ENCODE peak calls at places on chromosomes 12 and 14, in seven cellular contexts. One of them, this sample, is unnamed.

GRCh38 chr12:11615481-11615880 is 34.0 kb upstream of the ETV6 start:
- DNase-seq in GM13977: no peak
- DNase-seq in activated CD4-positive, alpha-beta T cell treated with anti-CD3 and anti-CD28 coated beads, Interleukin-2, amount 10 ng/mL, durations not matched to agents 24 days and 14 days: no peak
- DNase-seq in stimulated activated CD4-positive, alpha-beta T cell treated with anti-CD3 and anti-CD28 coated beads, Interleukin-2, amount 100 ng/mL, for 48 hours: no peak
- DNase-seq in endothelial cell: no peak
- DNase-seq in NCI-H1092: no peak
- DNase-seq in MV-4-11: no peak
- DNase-seq in this sample: no peak

GRCh38 chr14:42994001-42994736 is 1387.5 kb downstream of the LRFN5 start:
- DNase-seq in GM13977: no peak
- DNase-seq in activated CD4-positive, alpha-beta T cell treated with anti-CD3 and anti-CD28 coated beads, Interleukin-2, amount 10 ng/mL, durations not matched to agents 24 days and 14 days: no peak
- DNase-seq in stimulated activated CD4-positive, alpha-beta T cell treated with anti-CD3 and anti-CD28 coated beads, Interleukin-2, amount 100 ng/mL, for 48 hours: no peak
- DNase-seq in endothelial cell: no peak
- DNase-seq in NCI-H1092: no peak
- DNase-seq in MV-4-11: peak; percentile 1
- DNase-seq in this sample: peak; percentile 66

GRCh38 chr12:62885242-62885641 is 49.7 kb downstream of the PPM1H start:
- DNase-seq in GM13977: no peak
- DNase-seq in activated CD4-positive, alpha-beta T cell treated with anti-CD3 and anti-CD28 coated beads, Interleukin-2, amount 10 ng/mL, durations not matched to agents 24 days and 14 days: no peak
- DNase-seq in stimulated activated CD4-positive, alpha-beta T cell treated with anti-CD3 and anti-CD28 coated beads, Interleukin-2, amount 100 ng/mL, for 48 hours: no peak
- DNase-seq in endothelial cell: no peak
- DNase-seq in NCI-H1092: no peak
- DNase-seq in MV-4-11: no peak
- DNase-seq in this sample: no peak

GRCh38 chr12:69397978-69398377 is 38.4 kb downstream of the YEATS4 start:
- DNase-seq in GM13977: no peak
- DNase-seq in activated CD4-positive, alpha-beta T cell treated with anti-CD3 and anti-CD28 coated beads, Interleukin-2, amount 10 ng/mL, durations not matched to agents 24 days and 14 days: no peak
- DNase-seq in stimulated activated CD4-positive, alpha-beta T cell treated with anti-CD3 and anti-CD28 coated beads, Interleukin-2, amount 100 ng/mL, for 48 hours: no peak
- DNase-seq in endothelial cell: no peak
- DNase-seq in NCI-H1092: no peak
- DNase-seq in MV-4-11: no peak
- DNase-seq in this sample: no peak

GRCh38 chr14:25953532-25954144 is 644.2 kb downstream of the NOVA1 start:
- DNase-seq in GM13977: no peak
- DNase-seq in activated CD4-positive, alpha-beta T cell treated with anti-CD3 and anti-CD28 coated beads, Interleukin-2, amount 10 ng/mL, durations not matched to agents 24 days and 14 days: no peak
- DNase-seq in stimulated activated CD4-positive, alpha-beta T cell treated with anti-CD3 and anti-CD28 coated beads, Interleukin-2, amount 100 ng/mL, for 48 hours: no peak
- DNase-seq in endothelial cell: no peak
- DNase-seq in NCI-H1092: no peak
- DNase-seq in MV-4-11: no peak
- DNase-seq in this sample: no peak

GRCh38 chr14:49977126-49977841 is 84.4 kb downstream of the ARF6 start:
- DNase-seq in GM13977: peak; percentile 58
- DNase-seq in activated CD4-positive, alpha-beta T cell treated with anti-CD3 and anti-CD28 coated beads, Interleukin-2, amount 10 ng/mL, durations not matched to agents 24 days and 14 days: peak; percentile 81
- DNase-seq in stimulated activated CD4-positive, alpha-beta T cell treated with anti-CD3 and anti-CD28 coated beads, Interleukin-2, amount 100 ng/mL, for 48 hours: peak; percentile 44
- DNase-seq in endothelial cell: no peak
- DNase-seq in NCI-H1092: no peak
- DNase-seq in MV-4-11: peak; percentile 73
- DNase-seq in this sample: no peak

GRCh38 chr12:98856897-98857540 is 211.9 kb downstream of the APAF1 start:
- DNase-seq in GM13977: no peak
- DNase-seq in activated CD4-positive, alpha-beta T cell treated with anti-CD3 and anti-CD28 coated beads, Interleukin-2, amount 10 ng/mL, durations not matched to agents 24 days and 14 days: no peak
- DNase-seq in stimulated activated CD4-positive, alpha-beta T cell treated with anti-CD3 and anti-CD28 coated beads, Interleukin-2, amount 100 ng/mL, for 48 hours: no peak
- DNase-seq in endothelial cell: no peak
- DNase-seq in NCI-H1092: no peak
- DNase-seq in MV-4-11: no peak
- DNase-seq in this sample: no peak

GRCh38 chr12:110582286-110583136 is 607 bp downstream of the PPTC7 start:
- DNase-seq in GM13977: peak; percentile 56
- DNase-seq in activated CD4-positive, alpha-beta T cell treated with anti-CD3 and anti-CD28 coated beads, Interleukin-2, amount 10 ng/mL, durations not matched to agents 24 days and 14 days: peak; percentile 94
- DNase-seq in stimulated activated CD4-positive, alpha-beta T cell treated with anti-CD3 and anti-CD28 coated beads, Interleukin-2, amount 100 ng/mL, for 48 hours: peak; percentile 61
- DNase-seq in endothelial cell: peak; percentile 55
- DNase-seq in NCI-H1092: no peak
- DNase-seq in MV-4-11: peak; percentile 36
- DNase-seq in this sample: no peak

GRCh38 chr14:75335588-75335987 is 57.0 kb downstream of the FOS start:
- DNase-seq in GM13977: no peak
- DNase-seq in activated CD4-positive, alpha-beta T cell treated with anti-CD3 and anti-CD28 coated beads, Interleukin-2, amount 10 ng/mL, durations not matched to agents 24 days and 14 days: no peak
- DNase-seq in stimulated activated CD4-positive, alpha-beta T cell treated with anti-CD3 and anti-CD28 coated beads, Interleukin-2, amount 100 ng/mL, for 48 hours: no peak
- DNase-seq in endothelial cell: no peak
- DNase-seq in NCI-H1092: peak; percentile 35
- DNase-seq in MV-4-11: no peak
- DNase-seq in this sample: no peak

GRCh38 chr12:59453461-59453860 is 142.4 kb upstream of the SLC16A7 start:
- DNase-seq in GM13977: no peak
- DNase-seq in activated CD4-positive, alpha-beta T cell treated with anti-CD3 and anti-CD28 coated beads, Interleukin-2, amount 10 ng/mL, durations not matched to agents 24 days and 14 days: no peak
- DNase-seq in stimulated activated CD4-positive, alpha-beta T cell treated with anti-CD3 and anti-CD28 coated beads, Interleukin-2, amount 100 ng/mL, for 48 hours: no peak
- DNase-seq in endothelial cell: no peak
- DNase-seq in NCI-H1092: no peak
- DNase-seq in MV-4-11: no peak
- DNase-seq in this sample: no peak

GRCh38 chr14:54420478-54421116 is 20.6 kb downstream of the CNIH1 start:
- DNase-seq in GM13977: no peak
- DNase-seq in activated CD4-positive, alpha-beta T cell treated with anti-CD3 and anti-CD28 coated beads, Interleukin-2, amount 10 ng/mL, durations not matched to agents 24 days and 14 days: no peak
- DNase-seq in stimulated activated CD4-positive, alpha-beta T cell treated with anti-CD3 and anti-CD28 coated beads, Interleukin-2, amount 100 ng/mL, for 48 hours: no peak
- DNase-seq in endothelial cell: peak; percentile 55
- DNase-seq in NCI-H1092: no peak
- DNase-seq in MV-4-11: peak; percentile 76
- DNase-seq in this sample: peak; percentile 76

GRCh38 chr12:28966049-28966778 is 182.9 kb upstream of the FAR2 start:
- DNase-seq in GM13977: no peak
- DNase-seq in activated CD4-positive, alpha-beta T cell treated with anti-CD3 and anti-CD28 coated beads, Interleukin-2, amount 10 ng/mL, durations not matched to agents 24 days and 14 days: no peak
- DNase-seq in stimulated activated CD4-positive, alpha-beta T cell treated with anti-CD3 and anti-CD28 coated beads, Interleukin-2, amount 100 ng/mL, for 48 hours: no peak
- DNase-seq in endothelial cell: no peak
- DNase-seq in NCI-H1092: peak; percentile 1
- DNase-seq in MV-4-11: no peak
- DNase-seq in this sample: no peak

GRCh38 chr12:69239922-69240624 is 704 bp downstream of the CPSF6 start:
- DNase-seq in GM13977: peak; percentile 46
- DNase-seq in activated CD4-positive, alpha-beta T cell treated with anti-CD3 and anti-CD28 coated beads, Interleukin-2, amount 10 ng/mL, durations not matched to agents 24 days and 14 days: peak; percentile 86
- DNase-seq in stimulated activated CD4-positive, alpha-beta T cell treated with anti-CD3 and anti-CD28 coated beads, Interleukin-2, amount 100 ng/mL, for 48 hours: peak; percentile 28
- DNase-seq in endothelial cell: peak; percentile 69
- DNase-seq in NCI-H1092: no peak
- DNase-seq in MV-4-11: no peak
- DNase-seq in this sample: no peak

GRCh38 chr12:65878540-65878939 is 54.3 kb downstream of the HMGA2 start:
- DNase-seq in GM13977: no peak
- DNase-seq in activated CD4-positive, alpha-beta T cell treated with anti-CD3 and anti-CD28 coated beads, Interleukin-2, amount 10 ng/mL, durations not matched to agents 24 days and 14 days: no peak
- DNase-seq in stimulated activated CD4-positive, alpha-beta T cell treated with anti-CD3 and anti-CD28 coated beads, Interleukin-2, amount 100 ng/mL, for 48 hours: no peak
- DNase-seq in endothelial cell: no peak
- DNase-seq in NCI-H1092: no peak
- DNase-seq in MV-4-11: no peak
- DNase-seq in this sample: no peak

GRCh38 chr12:23084236-23084995 is 459.4 kb downstream of the ETNK1 start:
- DNase-seq in GM13977: no peak
- DNase-seq in activated CD4-positive, alpha-beta T cell treated with anti-CD3 and anti-CD28 coated beads, Interleukin-2, amount 10 ng/mL, durations not matched to agents 24 days and 14 days: no peak
- DNase-seq in stimulated activated CD4-positive, alpha-beta T cell treated with anti-CD3 and anti-CD28 coated beads, Interleukin-2, amount 100 ng/mL, for 48 hours: no peak
- DNase-seq in endothelial cell: no peak
- DNase-seq in NCI-H1092: peak; percentile 70
- DNase-seq in MV-4-11: no peak
- DNase-seq in this sample: no peak

GRCh38 chr12:57842342-57843294 is 3.9 kb downstream of the CTDSP2 start:
- DNase-seq in GM13977: no peak
- DNase-seq in activated CD4-positive, alpha-beta T cell treated with anti-CD3 and anti-CD28 coated beads, Interleukin-2, amount 10 ng/mL, durations not matched to agents 24 days and 14 days: peak; percentile 78
- DNase-seq in stimulated activated CD4-positive, alpha-beta T cell treated with anti-CD3 and anti-CD28 coated beads, Interleukin-2, amount 100 ng/mL, for 48 hours: no peak
- DNase-seq in endothelial cell: no peak
- DNase-seq in NCI-H1092: no peak
- DNase-seq in MV-4-11: no peak
- DNase-seq in this sample: no peak

GRCh38 chr12:119780786-119781434 is 96.2 kb downstream of the CIT start:
- DNase-seq in GM13977: no peak
- DNase-seq in activated CD4-positive, alpha-beta T cell treated with anti-CD3 and anti-CD28 coated beads, Interleukin-2, amount 10 ng/mL, durations not matched to agents 24 days and 14 days: no peak
- DNase-seq in stimulated activated CD4-positive, alpha-beta T cell treated with anti-CD3 and anti-CD28 coated beads, Interleukin-2, amount 100 ng/mL, for 48 hours: no peak
- DNase-seq in endothelial cell: peak; percentile 45
- DNase-seq in NCI-H1092: no peak
- DNase-seq in MV-4-11: no peak
- DNase-seq in this sample: peak; percentile 52

GRCh38 chr12:12331896-12332295 is 18.1 kb downstream of the MANSC1 start:
- DNase-seq in GM13977: no peak
- DNase-seq in activated CD4-positive, alpha-beta T cell treated with anti-CD3 and anti-CD28 coated beads, Interleukin-2, amount 10 ng/mL, durations not matched to agents 24 days and 14 days: no peak
- DNase-seq in stimulated activated CD4-positive, alpha-beta T cell treated with anti-CD3 and anti-CD28 coated beads, Interleukin-2, amount 100 ng/mL, for 48 hours: no peak
- DNase-seq in endothelial cell: no peak
- DNase-seq in NCI-H1092: no peak
- DNase-seq in MV-4-11: no peak
- DNase-seq in this sample: no peak

GRCh38 chr14:59919582-59920377 is at the start of gene LRRC9:
- DNase-seq in GM13977: no peak
- DNase-seq in activated CD4-positive, alpha-beta T cell treated with anti-CD3 and anti-CD28 coated beads, Interleukin-2, amount 10 ng/mL, durations not matched to agents 24 days and 14 days: no peak
- DNase-seq in stimulated activated CD4-positive, alpha-beta T cell treated with anti-CD3 and anti-CD28 coated beads, Interleukin-2, amount 100 ng/mL, for 48 hours: no peak
- DNase-seq in endothelial cell: peak; percentile 84
- DNase-seq in NCI-H1092: peak; percentile 95
- DNase-seq in MV-4-11: no peak
- DNase-seq in this sample: peak; percentile 26

GRCh38 chr12:42859612-42860011 is 270.1 kb upstream of the PRICKLE1 start:
- DNase-seq in GM13977: no peak
- DNase-seq in activated CD4-positive, alpha-beta T cell treated with anti-CD3 and anti-CD28 coated beads, Interleukin-2, amount 10 ng/mL, durations not matched to agents 24 days and 14 days: no peak
- DNase-seq in stimulated activated CD4-positive, alpha-beta T cell treated with anti-CD3 and anti-CD28 coated beads, Interleukin-2, amount 100 ng/mL, for 48 hours: no peak
- DNase-seq in endothelial cell: no peak
- DNase-seq in NCI-H1092: no peak
- DNase-seq in MV-4-11: peak; percentile 9
- DNase-seq in this sample: no peak

GRCh38 chr12:15601210-15601800 is 187.9 kb downstream of the EPS8 start:
- DNase-seq in GM13977: no peak
- DNase-seq in activated CD4-positive, alpha-beta T cell treated with anti-CD3 and anti-CD28 coated beads, Interleukin-2, amount 10 ng/mL, durations not matched to agents 24 days and 14 days: no peak
- DNase-seq in stimulated activated CD4-positive, alpha-beta T cell treated with anti-CD3 and anti-CD28 coated beads, Interleukin-2, amount 100 ng/mL, for 48 hours: no peak
- DNase-seq in endothelial cell: no peak
- DNase-seq in NCI-H1092: no peak
- DNase-seq in MV-4-11: peak; percentile 49
- DNase-seq in this sample: no peak

GRCh38 chr12:93078577-93078976 is 149.5 kb upstream of the EEA1 start:
- DNase-seq in GM13977: no peak
- DNase-seq in activated CD4-positive, alpha-beta T cell treated with anti-CD3 and anti-CD28 coated beads, Interleukin-2, amount 10 ng/mL, durations not matched to agents 24 days and 14 days: no peak
- DNase-seq in stimulated activated CD4-positive, alpha-beta T cell treated with anti-CD3 and anti-CD28 coated beads, Interleukin-2, amount 100 ng/mL, for 48 hours: no peak
- DNase-seq in endothelial cell: no peak
- DNase-seq in NCI-H1092: no peak
- DNase-seq in MV-4-11: no peak
- DNase-seq in this sample: no peak

GRCh38 chr12:81209001-81209400 is 131.1 kb downstream of the ACSS3 start:
- DNase-seq in GM13977: no peak
- DNase-seq in activated CD4-positive, alpha-beta T cell treated with anti-CD3 and anti-CD28 coated beads, Interleukin-2, amount 10 ng/mL, durations not matched to agents 24 days and 14 days: no peak
- DNase-seq in stimulated activated CD4-positive, alpha-beta T cell treated with anti-CD3 and anti-CD28 coated beads, Interleukin-2, amount 100 ng/mL, for 48 hours: no peak
- DNase-seq in endothelial cell: no peak
- DNase-seq in NCI-H1092: no peak
- DNase-seq in MV-4-11: no peak
- DNase-seq in this sample: no peak

GRCh38 chr12:112270673-112271072 is 111.6 kb downstream of the HECTD4 start:
- DNase-seq in GM13977: no peak
- DNase-seq in activated CD4-positive, alpha-beta T cell treated with anti-CD3 and anti-CD28 coated beads, Interleukin-2, amount 10 ng/mL, durations not matched to agents 24 days and 14 days: no peak
- DNase-seq in stimulated activated CD4-positive, alpha-beta T cell treated with anti-CD3 and anti-CD28 coated beads, Interleukin-2, amount 100 ng/mL, for 48 hours: no peak
- DNase-seq in endothelial cell: no peak
- DNase-seq in NCI-H1092: no peak
- DNase-seq in MV-4-11: peak; percentile 59
- DNase-seq in this sample: no peak

GRCh38 chr14:102565959-102566358 is 26.5 kb upstream of the RCOR1 start:
- DNase-seq in GM13977: no peak
- DNase-seq in activated CD4-positive, alpha-beta T cell treated with anti-CD3 and anti-CD28 coated beads, Interleukin-2, amount 10 ng/mL, durations not matched to agents 24 days and 14 days: no peak
- DNase-seq in stimulated activated CD4-positive, alpha-beta T cell treated with anti-CD3 and anti-CD28 coated beads, Interleukin-2, amount 100 ng/mL, for 48 hours: no peak
- DNase-seq in endothelial cell: no peak
- DNase-seq in NCI-H1092: no peak
- DNase-seq in MV-4-11: no peak
- DNase-seq in this sample: no peak

GRCh38 chr12:75446857-75447256 is 33.7 kb upstream of the GLIPR1 start:
- DNase-seq in GM13977: no peak
- DNase-seq in activated CD4-positive, alpha-beta T cell treated with anti-CD3 and anti-CD28 coated beads, Interleukin-2, amount 10 ng/mL, durations not matched to agents 24 days and 14 days: no peak
- DNase-seq in stimulated activated CD4-positive, alpha-beta T cell treated with anti-CD3 and anti-CD28 coated beads, Interleukin-2, amount 100 ng/mL, for 48 hours: no peak
- DNase-seq in endothelial cell: no peak
- DNase-seq in NCI-H1092: no peak
- DNase-seq in MV-4-11: no peak
- DNase-seq in this sample: no peak

GRCh38 chr14:63045612-63046320 is 508 bp upstream of the KCNH5 start:
- DNase-seq in GM13977: no peak
- DNase-seq in activated CD4-positive, alpha-beta T cell treated with anti-CD3 and anti-CD28 coated beads, Interleukin-2, amount 10 ng/mL, durations not matched to agents 24 days and 14 days: no peak
- DNase-seq in stimulated activated CD4-positive, alpha-beta T cell treated with anti-CD3 and anti-CD28 coated beads, Interleukin-2, amount 100 ng/mL, for 48 hours: no peak
- DNase-seq in endothelial cell: peak; percentile 57
- DNase-seq in NCI-H1092: peak; percentile 69
- DNase-seq in MV-4-11: no peak
- DNase-seq in this sample: peak; percentile 77

GRCh38 chr14:53613404-53614253 is 343.0 kb downstream of the BMP4 start:
- DNase-seq in GM13977: peak; percentile 72
- DNase-seq in activated CD4-positive, alpha-beta T cell treated with anti-CD3 and anti-CD28 coated beads, Interleukin-2, amount 10 ng/mL, durations not matched to agents 24 days and 14 days: no peak
- DNase-seq in stimulated activated CD4-positive, alpha-beta T cell treated with anti-CD3 and anti-CD28 coated beads, Interleukin-2, amount 100 ng/mL, for 48 hours: no peak
- DNase-seq in endothelial cell: no peak
- DNase-seq in NCI-H1092: peak; percentile 72
- DNase-seq in MV-4-11: no peak
- DNase-seq in this sample: peak; percentile 28

GRCh38 chr12:2999265-2999841 is 40.2 kb downstream of the TEAD4 start:
- DNase-seq in GM13977: no peak
- DNase-seq in activated CD4-positive, alpha-beta T cell treated with anti-CD3 and anti-CD28 coated beads, Interleukin-2, amount 10 ng/mL, durations not matched to agents 24 days and 14 days: no peak
- DNase-seq in stimulated activated CD4-positive, alpha-beta T cell treated with anti-CD3 and anti-CD28 coated beads, Interleukin-2, amount 100 ng/mL, for 48 hours: no peak
- DNase-seq in endothelial cell: no peak
- DNase-seq in NCI-H1092: no peak
- DNase-seq in MV-4-11: no peak
- DNase-seq in this sample: no peak

GRCh38 chr12:82740129-82741000 is 53.7 kb downstream of the TMTC2 start:
- DNase-seq in GM13977: no peak
- DNase-seq in activated CD4-positive, alpha-beta T cell treated with anti-CD3 and anti-CD28 coated beads, Interleukin-2, amount 10 ng/mL, durations not matched to agents 24 days and 14 days: no peak
- DNase-seq in stimulated activated CD4-positive, alpha-beta T cell treated with anti-CD3 and anti-CD28 coated beads, Interleukin-2, amount 100 ng/mL, for 48 hours: no peak
- DNase-seq in endothelial cell: no peak
- DNase-seq in NCI-H1092: no peak
- DNase-seq in MV-4-11: no peak
- DNase-seq in this sample: no peak

GRCh38 chr12:131511391-131511802 is 199.5 kb upstream of the SFSWAP start:
- DNase-seq in GM13977: peak; percentile 80
- DNase-seq in activated CD4-positive, alpha-beta T cell treated with anti-CD3 and anti-CD28 coated beads, Interleukin-2, amount 10 ng/mL, durations not matched to agents 24 days and 14 days: peak; percentile 86
- DNase-seq in stimulated activated CD4-positive, alpha-beta T cell treated with anti-CD3 and anti-CD28 coated beads, Interleukin-2, amount 100 ng/mL, for 48 hours: peak; percentile 50
- DNase-seq in endothelial cell: peak; percentile 20
- DNase-seq in NCI-H1092: no peak
- DNase-seq in MV-4-11: peak; percentile 82
- DNase-seq in this sample: peak; percentile 25

GRCh38 chr12:49482095-49483051 is 56.5 kb upstream of the KCNH3 start:
- DNase-seq in GM13977: no peak
- DNase-seq in activated CD4-positive, alpha-beta T cell treated with anti-CD3 and anti-CD28 coated beads, Interleukin-2, amount 10 ng/mL, durations not matched to agents 24 days and 14 days: no peak
- DNase-seq in stimulated activated CD4-positive, alpha-beta T cell treated with anti-CD3 and anti-CD28 coated beads, Interleukin-2, amount 100 ng/mL, for 48 hours: no peak
- DNase-seq in endothelial cell: no peak
- DNase-seq in NCI-H1092: no peak
- DNase-seq in MV-4-11: no peak
- DNase-seq in this sample: no peak

GRCh38 chr12:107760207-107760816 is 625 bp downstream of the PRDM4 start:
- DNase-seq in GM13977: peak; percentile 43
- DNase-seq in activated CD4-positive, alpha-beta T cell treated with anti-CD3 and anti-CD28 coated beads, Interleukin-2, amount 10 ng/mL, durations not matched to agents 24 days and 14 days: peak; percentile 79
- DNase-seq in stimulated activated CD4-positive, alpha-beta T cell treated with anti-CD3 and anti-CD28 coated beads, Interleukin-2, amount 100 ng/mL, for 48 hours: peak; percentile 11
- DNase-seq in endothelial cell: peak; percentile 28
- DNase-seq in NCI-H1092: peak; percentile 1
- DNase-seq in MV-4-11: no peak
- DNase-seq in this sample: no peak

GRCh38 chr14:76080471-76080870 is 71.3 kb upstream of the GPATCH2L start:
- DNase-seq in GM13977: no peak
- DNase-seq in activated CD4-positive, alpha-beta T cell treated with anti-CD3 and anti-CD28 coated beads, Interleukin-2, amount 10 ng/mL, durations not matched to agents 24 days and 14 days: no peak
- DNase-seq in stimulated activated CD4-positive, alpha-beta T cell treated with anti-CD3 and anti-CD28 coated beads, Interleukin-2, amount 100 ng/mL, for 48 hours: no peak
- DNase-seq in endothelial cell: no peak
- DNase-seq in NCI-H1092: no peak
- DNase-seq in MV-4-11: no peak
- DNase-seq in this sample: no peak

This sample was measured in HTR-8/SVneo.